ENCODE peak calls at places on chromosomes 3 and 15, in ten cellular contexts. F is Karpas-422, M is body of pancreas, O is A549, H is IMR-90, Z is transverse colon, V is upper lobe of right lung, N is adipocyte, Q is fibroblast of lung, C is heart right ventricle. R is an unnamed sample. For H3K4me1, the result is how much of the 10 kb centered on the place peaks cover.

GRCh38 chr3:169133178-169134161 is 530.0 kb downstream of the MECOM start:
- DNase-seq in F (no peak), M (no peak), O (no peak), H (peak), Z (no peak), V (no peak), N (peak), Q (peak), C (no peak), R (no peak)

GRCh38 chr15:34719051-34719882 is 35.5 kb downstream of the GJD2 start:
- DNase-seq in F (no peak), M (no peak), O (no peak), H (no peak), Z (no peak), V (no peak), N (no peak), Q (no peak), C (no peak), R (no peak)

GRCh38 chr3:193348686-193349085 is 29.9 kb downstream of the ATP13A5 start:
- DNase-seq in F (no peak), M (no peak), O (no peak), H (no peak), Z (no peak), V (no peak), N (no peak), Q (no peak), C (no peak), R (no peak)

GRCh38 chr15:100438570-100438969 is 90.2 kb downstream of the CERS3 start:
- DNase-seq in F (peak), M (peak), O (no peak), H (no peak), Z (peak), V (peak), N (no peak), Q (peak), C (peak), R (no peak)

GRCh38 chr3:75327453-75327852 is 336.7 kb upstream of the FRG2C start:
- DNase-seq in F (no peak), M (no peak), O (no peak), H (no peak), Z (no peak), V (no peak), N (no peak), Q (no peak), C (no peak), R (no peak)

GRCh38 chr3:110816008-110816407 is 255.6 kb upstream of the NECTIN3 start:
- DNase-seq in F (no peak), M (no peak), O (no peak), H (peak), Z (no peak), V (no peak), N (no peak), Q (no peak), C (no peak), R (no peak)

GRCh38 chr15:92616621-92617179 is 38.9 kb downstream of the FAM174B start:
- DNase-seq in F (no peak), M (peak), O (no peak), H (no peak), Z (no peak), V (peak), N (no peak), Q (peak), C (no peak), R (no peak)

GRCh38 chr3:150770662-150771061 is 7.7 kb upstream of the SIAH2 start:
- DNase-seq in F (no peak), M (no peak), O (no peak), H (no peak), Z (no peak), V (no peak), N (no peak), Q (no peak), C (no peak), R (no peak)

GRCh38 chr15:52261498-52262242 is 33.9 kb downstream of the MYO5C start:
- DNase-seq in F (no peak), M (peak), O (peak), H (peak), Z (peak), V (no peak), N (peak), Q (peak), C (peak), R (peak)

GRCh38 chr3:901953-902778 is 190.7 kb upstream of the CNTN6 start:
- DNase-seq in F (peak), M (no peak), O (peak), H (no peak), Z (no peak), V (no peak), N (peak), Q (peak), C (no peak), R (no peak)

GRCh38 chr3:153166206-153166605 is 4.2 kb downstream of the RAP2B start:
- DNase-seq in F (no peak), M (no peak), O (no peak), H (peak), Z (no peak), V (no peak), N (no peak), Q (no peak), C (no peak), R (no peak)

GRCh38 chr3:52090620-52091468 is 34.5 kb upstream of the DUSP7 start:
- DNase-seq in F (no peak), M (no peak), O (no peak), H (no peak), Z (no peak), V (peak), N (no peak), Q (no peak), C (no peak), R (no peak)

GRCh38 chr3:45124379-45124778 is 21.8 kb downstream of the CDCP1 start:
- DNase-seq in F (no peak), M (no peak), O (peak), H (peak), Z (no peak), V (no peak), N (peak), Q (peak), C (no peak), R (no peak)

GRCh38 chr3:137121704-137122314 is 164.0 kb downstream of the IL20RB start:
- DNase-seq in F (peak), M (no peak), O (no peak), H (peak), Z (peak), V (no peak), N (peak), Q (peak), C (no peak), R (no peak)

GRCh38 chr3:9846231-9846630 is 2.4 kb upstream of the RPUSD3 start:
- DNase-seq in F (no peak), M (no peak), O (no peak), H (no peak), Z (no peak), V (no peak), N (no peak), Q (no peak), C (no peak), R (no peak)

GRCh38 chr3:88321696-88322095 is 171.9 kb downstream of the C3orf38 start:
- DNase-seq in F (no peak), M (no peak), O (no peak), H (no peak), Z (no peak), V (no peak), N (no peak), Q (no peak), C (no peak), R (no peak)

GRCh38 chr3:18751514-18751913 is 326.4 kb upstream of the SATB1 start:
- DNase-seq in F (no peak), M (no peak), O (no peak), H (no peak), Z (no peak), V (no peak), N (no peak), Q (no peak), C (no peak), R (no peak)

DNA sequence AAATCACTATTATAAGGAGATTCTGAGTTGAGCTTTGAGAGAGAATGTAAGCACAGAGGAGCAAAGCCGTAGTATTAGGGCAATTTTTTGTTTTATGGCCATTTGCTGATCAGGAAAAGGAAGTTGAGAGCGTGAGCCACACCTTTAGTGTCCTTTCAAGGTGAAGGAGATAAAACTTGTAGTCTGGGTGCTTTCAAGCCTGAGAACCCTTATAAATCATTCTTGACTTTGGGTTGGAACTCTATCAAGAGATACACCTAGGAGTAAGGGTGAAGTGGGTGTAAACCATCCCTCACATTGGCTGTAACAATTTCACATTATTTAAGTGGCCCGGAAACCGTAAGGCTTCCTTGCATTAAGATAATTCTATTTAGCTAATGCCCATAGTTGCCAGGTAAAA is 122.2 kb downstream of the ATG7 start:
- DNase-seq in F (no peak), M (no peak), O (no peak), H (no peak), Z (no peak), V (no peak), N (no peak), Q (no peak), C (no peak), R (no peak)
- H3K4me1 ChIP-seq in F (under half), M (under half), O (under half), H (under half), Z (under half), V (under half), N (under half), Q (under half), C (under half), R (under half)

DNA sequence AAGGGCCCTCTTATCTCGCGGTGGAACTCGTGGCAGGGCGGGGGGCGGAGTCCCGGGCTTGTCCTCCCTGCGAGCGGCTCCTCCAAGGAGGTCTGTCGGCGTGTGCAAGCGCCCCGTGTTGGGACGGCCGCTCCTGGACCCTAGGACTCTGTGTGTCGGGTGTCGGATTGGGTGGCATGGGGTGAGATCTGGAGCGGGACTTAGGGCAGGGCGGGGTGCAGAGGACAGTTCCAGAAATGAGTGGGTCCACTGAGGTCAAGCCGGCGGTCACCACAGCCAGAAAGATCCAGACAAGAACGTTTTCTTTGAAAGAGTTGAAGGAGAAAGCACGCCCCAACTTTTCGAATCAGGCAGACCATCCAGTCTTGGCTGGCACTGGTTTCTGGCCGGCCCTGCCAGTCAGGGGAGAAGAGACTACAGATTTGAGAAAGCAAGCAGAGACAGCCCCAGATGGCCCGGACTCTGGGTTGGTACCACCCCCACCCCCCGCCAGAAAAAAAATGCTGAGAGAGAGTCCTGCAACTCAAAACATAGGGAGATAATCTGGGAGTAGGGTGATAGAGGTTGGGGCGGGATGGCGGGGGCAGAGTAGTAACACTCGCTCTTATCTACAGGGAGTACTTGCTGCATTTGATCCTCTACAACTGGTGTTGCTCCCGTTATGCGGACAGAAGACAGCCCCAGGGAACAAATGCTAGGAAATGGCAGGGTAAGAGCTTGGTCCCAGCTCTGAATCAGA is 829 bp upstream of the CISH start:
- DNase-seq in F (no peak), M (no peak), O (no peak), H (no peak), Z (no peak), V (no peak), N (no peak), Q (no peak), C (no peak), R (peak)
- H3K4me1 ChIP-seq in F (under half), M (half or more), O (under half), H (under half), Z (under half), V (half or more), N (under half), Q (under half), C (under half), R (half or more)

DNA sequence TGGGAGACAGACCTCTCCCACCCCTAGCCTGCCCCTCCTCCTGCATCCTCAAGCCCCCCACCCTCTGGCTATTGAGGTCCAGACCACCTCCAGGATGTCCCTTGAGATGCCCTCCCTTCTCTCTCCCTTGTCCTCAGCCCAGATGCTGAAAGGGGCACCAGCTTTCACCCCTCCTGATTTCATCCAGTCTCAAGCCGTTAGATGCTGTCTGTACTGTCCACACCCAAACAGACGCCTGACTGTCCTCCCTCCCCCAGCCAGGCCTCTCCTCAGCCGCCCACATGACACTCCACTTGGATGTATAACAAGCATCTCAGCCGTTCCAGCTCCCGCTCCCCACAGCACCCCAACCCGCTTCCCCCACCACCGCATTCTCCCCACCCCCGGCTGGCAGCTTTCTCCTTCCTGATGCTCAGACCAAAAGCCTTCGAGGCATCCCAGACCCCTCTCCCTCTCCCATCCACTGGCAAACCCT is 25.0 kb upstream of the CYP11A1 start:
- DNase-seq in F (no peak), M (no peak), O (no peak), H (peak), Z (no peak), V (no peak), N (peak), Q (peak), C (no peak), R (no peak)
- H3K4me1 ChIP-seq in F (under half), M (under half), O (under half), H (under half), Z (under half), V (under half), N (under half), Q (under half), C (under half), R (under half)

DNA sequence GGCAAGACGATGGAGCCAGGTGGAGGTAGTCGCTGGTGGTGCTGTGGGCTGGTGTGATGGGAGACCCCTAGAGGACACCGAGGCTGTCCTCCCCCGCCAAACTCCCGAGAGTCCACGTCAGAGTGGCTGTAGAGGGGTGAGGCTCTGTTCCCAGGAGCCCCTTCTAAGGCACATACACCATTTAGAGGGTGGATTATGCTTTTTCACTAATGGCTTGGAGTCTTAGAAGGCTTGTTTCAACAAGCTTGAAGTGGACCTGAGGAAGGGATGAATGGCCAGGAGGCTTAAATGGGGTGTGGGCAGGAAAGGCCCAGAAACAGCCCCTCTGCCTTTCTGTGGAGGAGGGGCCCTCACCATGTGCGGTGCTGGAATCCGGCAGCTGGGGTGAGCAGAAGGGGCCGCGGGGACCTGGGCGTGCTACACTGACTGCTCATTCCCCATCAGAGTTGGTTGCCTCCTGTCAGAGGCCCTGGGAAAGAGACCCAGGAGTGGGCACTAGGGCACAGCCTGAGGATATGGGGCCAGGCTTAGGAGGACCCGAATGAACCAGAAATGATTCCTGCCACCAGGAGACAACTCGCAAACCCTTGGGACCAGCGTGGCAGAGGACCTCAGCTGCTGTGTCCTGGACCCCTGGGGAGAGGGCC is 66.2 kb downstream of the FEM1B start:
- DNase-seq in F (no peak), M (no peak), O (no peak), H (no peak), Z (no peak), V (no peak), N (no peak), Q (no peak), C (no peak), R (no peak)
- H3K4me1 ChIP-seq in F (under half), M (under half), O (under half), H (under half), Z (under half), V (under half), N (under half), Q (under half), C (under half), R (under half)

GRCh38 chr3:123083446-123084124 is 16.8 kb downstream of the PDIA5 start:
- DNase-seq in F (no peak), M (no peak), O (no peak), H (no peak), Z (no peak), V (no peak), N (no peak), Q (no peak), C (no peak), R (no peak)
- H3K4me1 ChIP-seq in F (under half), M (half or more), O (under half), H (under half), Z (under half), V (under half), N (half or more), Q (under half), C (under half), R (under half)

GRCh38 chr3:69088033-69088432 is 3.3 kb downstream of the ARL6IP5 start:
- DNase-seq in F (no peak), M (no peak), O (peak), H (peak), Z (no peak), V (no peak), N (peak), Q (peak), C (no peak), R (no peak)
- H3K4me1 ChIP-seq in F (half or more), M (half or more), O (half or more), H (under half), Z (half or more), V (half or more), N (half or more), Q (under half), C (half or more), R (half or more)

GRCh38 chr3:166783206-166783605 is 596.9 kb downstream of the ZBBX start:
- DNase-seq in F (no peak), M (no peak), O (no peak), H (no peak), Z (no peak), V (no peak), N (no peak), Q (no peak), C (no peak), R (no peak)
- H3K4me1 ChIP-seq in F (under half), M (under half), O (under half), H (under half), Z (under half), V (under half), N (under half), Q (under half), C (under half), R (under half)

GRCh38 chr3:12186046-12186445 is 27.3 kb upstream of the TIMP4 start:
- DNase-seq in F (no peak), M (no peak), O (no peak), H (no peak), Z (no peak), V (no peak), N (no peak), Q (no peak), C (no peak), R (no peak)

GRCh38 chr3:12188328-12188648 is 29.6 kb upstream of the TIMP4 start:
- DNase-seq in F (no peak), M (no peak), O (no peak), H (no peak), Z (no peak), V (no peak), N (no peak), Q (no peak), C (no peak), R (no peak)

GRCh38 chr3:12186515-12187286 is 28.0 kb upstream of the TIMP4 start:
- DNase-seq in F (no peak), M (no peak), O (no peak), H (no peak), Z (no peak), V (no peak), N (no peak), Q (no peak), C (no peak), R (no peak)

GRCh38 chr3:12188681-12189287 is 30.1 kb upstream of the TIMP4 start:
- DNase-seq in F (no peak), M (no peak), O (no peak), H (no peak), Z (no peak), V (no peak), N (no peak), Q (no peak), C (no peak), R (no peak)

DNA sequence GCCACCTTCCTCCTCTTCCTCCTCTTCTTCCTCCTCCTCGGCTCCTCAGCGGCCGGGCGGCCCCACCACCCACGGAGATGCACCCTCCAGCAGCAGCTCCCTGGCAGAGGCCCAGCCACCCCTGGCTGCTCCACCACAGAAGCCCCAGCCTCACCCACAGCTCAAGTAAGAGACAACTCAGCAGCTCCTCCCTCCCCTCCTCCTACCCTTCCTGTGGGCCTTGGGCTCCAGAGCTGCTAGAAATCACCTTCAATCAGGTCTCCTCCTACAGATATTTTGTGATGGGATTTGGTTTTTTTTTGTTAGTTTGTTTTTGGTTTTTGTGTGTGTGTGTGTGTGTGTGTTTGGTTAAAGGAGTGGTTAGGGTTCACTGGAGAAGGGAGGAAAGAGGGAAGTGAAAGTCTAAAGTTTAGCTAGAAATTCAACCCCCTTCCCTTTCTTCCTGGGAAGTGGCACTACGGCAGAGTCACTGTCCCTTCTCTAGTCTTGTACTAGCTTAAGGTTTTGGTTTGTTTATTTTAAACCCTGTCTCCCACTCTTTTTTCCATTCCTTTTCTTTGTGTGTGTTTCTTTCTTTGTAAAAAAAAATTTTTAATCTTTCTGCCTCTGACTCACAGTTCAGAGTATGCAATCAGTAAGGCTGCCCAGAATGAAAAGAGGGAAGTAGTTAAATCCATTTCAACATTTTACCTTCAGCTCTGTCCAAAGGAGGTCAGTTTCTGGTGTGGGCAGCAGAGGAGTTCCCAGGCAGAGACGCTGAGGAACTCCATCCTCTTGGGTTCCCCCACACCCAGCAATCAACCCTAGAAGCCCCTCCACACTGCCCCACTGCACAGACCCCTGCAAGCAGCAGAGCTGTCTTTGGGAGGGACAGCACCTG is 29.0 kb upstream of the TIMP4 start:
- DNase-seq in F (peak), M (no peak), O (no peak), H (peak), Z (peak), V (peak), N (peak), Q (peak), C (peak), R (no peak)
- H3K4me1 ChIP-seq in F (under half), M (under half), O (under half), H (under half), Z (under half), V (under half), N (under half), Q (under half), C (under half), R (under half)